ENCODE peak calls at places on chromosome 2, in four cellular contexts. Y is A549, H is BE2C, U is endothelial cell of umbilical vein. N is an unnamed sample.

GRCh38 chr2:189521686-189522434 is 58.7 kb downstream of the SLC40A1 start:
- DNase-seq in H (no peak), Y (peak), U (no peak), N (no peak)

GRCh38 chr2:1595274-1595673 is 149.0 kb downstream of the PXDN start:
- DNase-seq in U (no peak), Y (no peak), H (no peak), N (no peak)

GRCh38 chr2:151833984-151834383 is 5.8 kb upstream of the ARL5A start:
- DNase-seq in U (no peak), H (no peak), Y (no peak), N (no peak)

GRCh38 chr2:101931402-101931801 is 60.4 kb upstream of the IL1R2 start:
- DNase-seq in U (no peak), Y (no peak), H (no peak), N (no peak)

GRCh38 chr2:50754514-50754913 is 277.4 kb downstream of the NRXN1 start:
- DNase-seq in Y (no peak), U (no peak), H (no peak), N (no peak)

GRCh38 chr2:26938399-26938798 is 32.0 kb upstream of the MAPRE3 start:
- DNase-seq in Y (no peak), U (no peak), H (no peak), N (no peak)

GRCh38 chr2:54482725-54483124 is 26.6 kb downstream of the SPTBN1 start:
- DNase-seq in Y (peak), U (peak), H (no peak), N (no peak)

GRCh38 chr2:102336502-102336945 is 19.1 kb upstream of the IL18R1 start:
- DNase-seq in U (peak), H (no peak), Y (peak), N (no peak)

GRCh38 chr2:220396287-220396686 is 768.9 kb downstream of the SLC4A3 start:
- DNase-seq in Y (no peak), U (no peak), H (no peak), N (no peak)

GRCh38 chr2:171485116-171485515 is 37.2 kb upstream of the CYBRD1 start:
- DNase-seq in U (no peak), H (no peak), Y (no peak), N (no peak)

GRCh38 chr2:37585295-37585908 is 86.0 kb downstream of the CDC42EP3 start:
- DNase-seq in H (no peak), Y (peak), U (peak), N (no peak)

GRCh38 chr2:9779572-9780264 is 63.6 kb upstream of the TAF1B start:
- DNase-seq in U (no peak), H (no peak), Y (no peak), N (no peak)

GRCh38 chr2:123073371-123073770 is 951.7 kb upstream of the CNTNAP5 start:
- DNase-seq in U (no peak), Y (no peak), H (no peak), N (no peak)

GRCh38 chr2:54763636-54764291 is 40.3 kb downstream of the EML6 start:
- DNase-seq in U (no peak), H (no peak), Y (peak), N (peak)

GRCh38 chr2:230411484-230412368 is 4.3 kb upstream of the SP100 start:
- DNase-seq in H (peak), Y (peak), U (peak), N (peak)
- TF ChIP-seq CTCF in H (no peak), Y (no peak), U (no peak), N (no peak)

DNA sequence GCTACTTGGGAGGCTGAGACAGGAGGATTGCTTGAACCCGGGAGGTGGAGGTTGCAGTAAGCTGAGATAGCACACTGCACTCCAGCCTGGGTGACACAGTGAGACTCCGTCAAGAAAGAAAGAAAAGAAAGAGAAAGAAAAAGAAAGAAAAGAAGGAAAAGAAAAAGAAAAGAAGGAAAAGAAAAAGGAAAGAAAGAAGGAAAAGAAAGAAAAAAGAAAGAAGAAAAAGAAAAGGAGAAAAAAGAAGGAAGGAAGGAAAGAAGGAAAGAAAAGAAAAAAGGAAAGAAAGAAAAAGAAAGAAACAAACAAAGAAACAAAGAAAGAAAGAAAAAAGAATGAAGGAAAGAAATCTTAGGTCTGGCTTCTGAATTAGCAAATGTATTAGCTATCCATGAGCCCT is 150.4 kb downstream of the TMEM163 start:
- DNase-seq in U (no peak), Y (no peak), H (no peak), N (no peak)
- TF ChIP-seq CTCF in U (no peak), Y (no peak), H (no peak), N (no peak)

GRCh38 chr2:112768432-112768831 is 4.0 kb upstream of the CKAP2L start:
- DNase-seq in H (no peak), Y (peak), U (no peak), N (no peak)
- TF ChIP-seq CTCF in H (no peak), Y (no peak), U (no peak), N (no peak)

GRCh38 chr2:52416340-52416739 is 1351.3 kb upstream of the CHAC2 start:
- DNase-seq in Y (peak), U (peak), H (no peak), N (no peak)
- TF ChIP-seq CTCF in Y (peak), U (no peak), H (peak), N (peak)

GRCh38 chr2:202056611-202057010 is 16.4 kb upstream of the KIAA2012 start:
- DNase-seq in U (no peak), Y (peak), H (no peak), N (no peak)
- TF ChIP-seq CTCF in U (no peak), Y (peak), H (peak), N (no peak)

N was measured in glutamatergic neuron.